ENCODE peak calls at places on chromosomes 12 and 14, in five cellular contexts. One of them, this sample, is unnamed. For H3K4me1, the result is how much of the 10 kb centered on the place peaks cover.

GRCh38 chr14:102940729-102941362 is 18.4 kb downstream of the AMN start:
- DNase-seq in thoracic aorta: no peak
- DNase-seq in body of pancreas: no peak
- DNase-seq in stomach: no peak
- DNase-seq in effector memory CD4-positive, alpha-beta T cell: no peak
- DNase-seq in this sample: no peak

GRCh38 chr12:103208006-103208405 is 250.5 kb downstream of the ASCL1 start:
- DNase-seq in body of pancreas: no peak
- DNase-seq in effector memory CD4-positive, alpha-beta T cell: no peak
- DNase-seq in stomach: no peak
- DNase-seq in thoracic aorta: no peak
- DNase-seq in this sample: no peak

GRCh38 chr12:23731035-23731434 is 218.4 kb downstream of the SOX5 start:
- DNase-seq in thoracic aorta: no peak
- DNase-seq in effector memory CD4-positive, alpha-beta T cell: no peak
- DNase-seq in stomach: no peak
- DNase-seq in body of pancreas: no peak
- DNase-seq in this sample: no peak

GRCh38 chr12:76878899-76879709 is at the start of gene CSRP2:
- DNase-seq in effector memory CD4-positive, alpha-beta T cell: peak
- DNase-seq in body of pancreas: peak
- DNase-seq in thoracic aorta: peak
- DNase-seq in stomach: peak
- DNase-seq in this sample: peak

GRCh38 chr14:75441731-75442130 is 13.9 kb downstream of the JDP2 start:
- DNase-seq in thoracic aorta: no peak
- DNase-seq in body of pancreas: no peak
- DNase-seq in stomach: no peak
- DNase-seq in effector memory CD4-positive, alpha-beta T cell: no peak
- DNase-seq in this sample: no peak

GRCh38 chr12:12779529-12779928 is 5.9 kb upstream of the APOLD1 start:
- DNase-seq in thoracic aorta: no peak
- DNase-seq in effector memory CD4-positive, alpha-beta T cell: no peak
- DNase-seq in body of pancreas: no peak
- DNase-seq in stomach: no peak
- DNase-seq in this sample: no peak

GRCh38 chr14:106729551-106729950 is 1203.2 kb downstream of the TMEM121 start:
- DNase-seq in effector memory CD4-positive, alpha-beta T cell: no peak
- DNase-seq in thoracic aorta: no peak
- DNase-seq in stomach: no peak
- DNase-seq in body of pancreas: no peak
- DNase-seq in this sample: no peak

GRCh38 chr12:54439521-54440255 is 20.6 kb upstream of the ITGA5 start:
- DNase-seq in effector memory CD4-positive, alpha-beta T cell: no peak
- DNase-seq in thoracic aorta: no peak
- DNase-seq in stomach: no peak
- DNase-seq in body of pancreas: no peak
- DNase-seq in this sample: peak

GRCh38 chr12:77940011-77940423 is 109.3 kb downstream of the NAV3 start:
- DNase-seq in thoracic aorta: no peak
- DNase-seq in body of pancreas: no peak
- DNase-seq in stomach: no peak
- DNase-seq in effector memory CD4-positive, alpha-beta T cell: no peak
- DNase-seq in this sample: no peak

GRCh38 chr12:75890141-75890540 is 141.4 kb downstream of the PHLDA1 start:
- DNase-seq in stomach: no peak
- DNase-seq in thoracic aorta: no peak
- DNase-seq in body of pancreas: no peak
- DNase-seq in effector memory CD4-positive, alpha-beta T cell: no peak
- DNase-seq in this sample: no peak

GRCh38 chr12:106673151-106673550 is 90.3 kb downstream of the RFX4 start:
- DNase-seq in thoracic aorta: no peak
- DNase-seq in effector memory CD4-positive, alpha-beta T cell: no peak
- DNase-seq in body of pancreas: no peak
- DNase-seq in stomach: no peak
- DNase-seq in this sample: no peak

DNA sequence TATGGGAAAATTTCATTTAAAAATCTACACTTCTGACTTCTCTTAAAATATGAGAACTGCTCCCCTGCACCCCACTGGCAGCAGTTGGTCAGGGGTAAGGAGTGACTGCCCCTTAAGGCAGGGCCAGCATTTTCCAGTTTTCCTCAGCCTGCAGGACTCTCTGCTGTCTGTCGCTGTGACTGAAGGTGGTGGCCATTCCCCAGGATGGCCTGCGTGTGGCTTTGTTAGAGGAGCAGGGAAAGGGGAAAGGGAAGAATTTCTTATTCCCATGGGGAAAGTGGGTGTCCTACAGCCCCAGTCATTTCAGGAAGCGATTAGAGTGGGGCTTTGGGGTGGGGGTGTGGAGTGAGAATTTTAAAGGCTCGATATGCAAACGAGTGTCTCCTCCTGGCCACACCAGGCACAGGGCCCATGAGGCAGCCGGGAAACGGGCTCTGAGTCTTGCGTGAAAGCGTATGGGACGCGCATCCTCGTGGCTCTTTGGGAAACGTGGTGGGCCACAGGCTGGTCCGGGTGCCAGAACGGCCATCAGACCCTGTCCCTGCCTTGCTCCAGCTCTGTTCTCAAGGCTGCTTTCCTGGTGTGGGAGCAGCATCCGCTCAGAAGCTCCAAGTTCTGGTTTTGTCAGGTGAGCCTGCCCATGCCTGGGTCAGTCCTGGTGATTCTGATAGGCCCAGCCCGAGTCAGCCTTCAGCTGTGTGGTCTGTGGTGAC is 23.5 kb downstream of the ADGRD1 start:
- DNase-seq in effector memory CD4-positive, alpha-beta T cell: no peak
- DNase-seq in thoracic aorta: no peak
- DNase-seq in stomach: no peak
- DNase-seq in body of pancreas: no peak
- DNase-seq in this sample: no peak
- H3K4me1 ChIP-seq in effector memory CD4-positive, alpha-beta T cell: under half
- H3K4me1 ChIP-seq in thoracic aorta: under half
- H3K4me1 ChIP-seq in stomach: under half
- H3K4me1 ChIP-seq in body of pancreas: under half
- H3K4me1 ChIP-seq in this sample: under half

DNA sequence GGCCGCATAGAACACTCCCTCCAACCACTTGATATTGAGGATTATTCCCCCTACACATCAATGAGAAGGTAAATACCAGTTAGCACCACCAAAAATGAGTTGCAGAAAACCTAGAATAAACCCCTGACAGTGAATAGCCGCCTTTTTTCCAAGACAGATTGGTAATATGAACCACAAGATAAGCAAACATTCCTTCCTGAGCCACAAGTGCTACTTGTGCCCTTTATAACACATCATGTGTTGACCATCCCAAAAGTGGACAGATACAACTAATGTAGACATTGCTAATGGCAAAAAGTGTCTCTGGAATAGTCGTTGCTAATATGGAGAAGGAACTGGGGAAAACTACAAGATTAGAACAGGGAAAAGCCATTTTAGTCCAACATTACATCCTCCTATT is 17.2 kb downstream of the NOXRED1 start:
- DNase-seq in thoracic aorta: no peak
- DNase-seq in stomach: no peak
- DNase-seq in effector memory CD4-positive, alpha-beta T cell: no peak
- DNase-seq in body of pancreas: no peak
- DNase-seq in this sample: no peak
- H3K4me1 ChIP-seq in thoracic aorta: under half
- H3K4me1 ChIP-seq in stomach: under half
- H3K4me1 ChIP-seq in effector memory CD4-positive, alpha-beta T cell: under half
- H3K4me1 ChIP-seq in body of pancreas: under half
- H3K4me1 ChIP-seq in this sample: under half

GRCh38 chr14:52686176-52686575 is 9.2 kb downstream of the ERO1A start:
- DNase-seq in effector memory CD4-positive, alpha-beta T cell: no peak
- DNase-seq in body of pancreas: no peak
- DNase-seq in thoracic aorta: no peak
- DNase-seq in stomach: no peak
- DNase-seq in this sample: no peak
- H3K4me1 ChIP-seq in effector memory CD4-positive, alpha-beta T cell: under half
- H3K4me1 ChIP-seq in body of pancreas: under half
- H3K4me1 ChIP-seq in thoracic aorta: under half
- H3K4me1 ChIP-seq in stomach: under half
- H3K4me1 ChIP-seq in this sample: under half

DNA sequence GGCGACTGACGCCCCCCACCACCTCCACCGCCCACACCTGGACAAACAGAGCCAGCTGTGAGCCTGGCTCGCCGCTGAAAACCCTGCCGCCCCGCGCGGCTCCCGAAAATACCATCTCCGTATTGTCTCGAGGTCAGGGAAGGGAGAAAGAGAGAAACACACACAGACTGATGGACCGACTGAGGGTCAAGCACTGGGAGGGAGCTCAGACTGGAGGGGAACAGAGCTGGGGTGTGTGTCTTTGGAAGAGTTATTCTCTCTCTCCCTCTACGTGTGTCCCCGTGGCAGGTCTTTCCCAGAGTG is 4.1 kb upstream of the SIX1 start:
- DNase-seq in stomach: no peak
- DNase-seq in effector memory CD4-positive, alpha-beta T cell: no peak
- DNase-seq in body of pancreas: no peak
- DNase-seq in thoracic aorta: no peak
- DNase-seq in this sample: no peak
- H3K4me1 ChIP-seq in stomach: half or more
- H3K4me1 ChIP-seq in effector memory CD4-positive, alpha-beta T cell: under half
- H3K4me1 ChIP-seq in body of pancreas: half or more
- H3K4me1 ChIP-seq in thoracic aorta: under half
- H3K4me1 ChIP-seq in this sample: under half

GRCh38 chr12:104499668-104500328 is 43.0 kb downstream of the CHST11 start:
- DNase-seq in body of pancreas: no peak
- DNase-seq in effector memory CD4-positive, alpha-beta T cell: no peak
- DNase-seq in thoracic aorta: no peak
- DNase-seq in stomach: no peak
- DNase-seq in this sample: no peak

GRCh38 chr12:104501115-104501514 is 44.4 kb downstream of the CHST11 start:
- DNase-seq in effector memory CD4-positive, alpha-beta T cell: no peak
- DNase-seq in thoracic aorta: no peak
- DNase-seq in stomach: no peak
- DNase-seq in body of pancreas: no peak
- DNase-seq in this sample: no peak

GRCh38 chr12:104498211-104498801 is 41.6 kb downstream of the CHST11 start:
- DNase-seq in stomach: no peak
- DNase-seq in thoracic aorta: no peak
- DNase-seq in effector memory CD4-positive, alpha-beta T cell: peak
- DNase-seq in body of pancreas: no peak
- DNase-seq in this sample: peak

GRCh38 chr12:104501641-104502040 is 44.9 kb downstream of the CHST11 start:
- DNase-seq in thoracic aorta: no peak
- DNase-seq in body of pancreas: no peak
- DNase-seq in stomach: no peak
- DNase-seq in effector memory CD4-positive, alpha-beta T cell: no peak
- DNase-seq in this sample: no peak

DNA sequence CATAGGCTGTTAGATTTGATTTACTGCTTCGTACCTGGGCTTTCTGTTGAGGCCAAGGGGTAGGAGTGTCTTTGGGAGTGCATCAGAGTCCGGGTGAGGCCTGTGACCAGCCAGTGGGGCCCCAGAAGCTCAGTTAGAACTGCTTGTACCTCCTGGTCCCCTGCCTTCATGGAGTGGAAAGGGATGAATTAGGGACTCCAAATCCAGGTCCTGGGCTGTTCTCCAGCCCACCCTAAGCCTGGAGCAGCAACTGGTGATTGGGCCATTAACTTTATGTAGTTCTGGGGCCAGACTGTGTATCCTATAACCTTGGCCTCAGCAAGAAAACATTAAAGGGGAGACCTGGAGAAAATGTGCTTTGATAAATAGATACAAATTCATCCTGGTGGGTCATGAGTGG is 42.5 kb downstream of the CHST11 start:
- DNase-seq in thoracic aorta: no peak
- DNase-seq in body of pancreas: no peak
- DNase-seq in stomach: no peak
- DNase-seq in effector memory CD4-positive, alpha-beta T cell: no peak
- DNase-seq in this sample: no peak
- H3K4me1 ChIP-seq in thoracic aorta: under half
- H3K4me1 ChIP-seq in body of pancreas: under half
- H3K4me1 ChIP-seq in stomach: under half
- H3K4me1 ChIP-seq in effector memory CD4-positive, alpha-beta T cell: half or more
- H3K4me1 ChIP-seq in this sample: half or more

GRCh38 chr12:92541024-92541423 is 161.8 kb upstream of the PLEKHG7 start:
- DNase-seq in thoracic aorta: no peak
- DNase-seq in stomach: no peak
- DNase-seq in effector memory CD4-positive, alpha-beta T cell: no peak
- DNase-seq in body of pancreas: no peak
- DNase-seq in this sample: no peak
- H3K4me1 ChIP-seq in thoracic aorta: under half
- H3K4me1 ChIP-seq in stomach: under half
- H3K4me1 ChIP-seq in effector memory CD4-positive, alpha-beta T cell: under half
- H3K4me1 ChIP-seq in body of pancreas: half or more
- H3K4me1 ChIP-seq in this sample: under half

GRCh38 chr14:64649383-64649998 is 54.7 kb upstream of the PLEKHG3 start:
- DNase-seq in stomach: no peak
- DNase-seq in thoracic aorta: no peak
- DNase-seq in effector memory CD4-positive, alpha-beta T cell: no peak
- DNase-seq in body of pancreas: peak
- DNase-seq in this sample: no peak
- H3K4me1 ChIP-seq in stomach: under half
- H3K4me1 ChIP-seq in thoracic aorta: under half
- H3K4me1 ChIP-seq in effector memory CD4-positive, alpha-beta T cell: under half
- H3K4me1 ChIP-seq in body of pancreas: under half
- H3K4me1 ChIP-seq in this sample: under half

DNA sequence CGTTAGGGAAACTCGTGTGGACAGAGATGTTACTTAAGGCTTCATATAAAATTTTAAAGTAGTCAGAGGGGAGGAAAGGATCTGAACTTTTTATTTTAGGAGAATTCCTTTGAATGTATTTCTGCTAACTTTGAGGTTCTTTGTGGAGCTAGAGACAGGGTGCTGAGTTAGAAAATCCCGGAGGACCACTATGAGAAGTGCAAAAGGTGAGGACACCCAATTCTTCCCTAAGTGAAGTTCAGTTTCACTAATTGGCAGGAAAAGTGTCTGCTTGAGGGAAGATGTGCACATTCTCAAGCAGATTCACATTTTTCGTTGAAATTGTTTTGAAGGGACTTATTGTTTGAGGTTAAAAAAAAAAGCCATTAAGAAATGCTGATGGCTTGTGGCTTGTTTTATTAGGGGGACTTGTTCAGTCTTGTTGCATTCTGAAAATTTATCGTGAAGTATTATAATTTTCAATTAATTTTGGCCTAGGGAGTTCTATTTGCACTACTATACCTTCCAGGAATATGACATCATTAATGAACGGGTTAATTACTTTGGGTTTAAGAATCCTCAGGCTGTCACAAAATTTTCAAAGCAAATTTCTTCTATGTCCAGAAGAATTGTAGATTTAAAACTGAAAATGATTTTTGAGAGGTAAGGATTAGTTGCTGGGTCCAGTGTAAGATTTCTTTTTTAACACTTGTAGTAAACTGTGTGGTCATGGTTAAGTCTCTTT is 1.8 kb downstream of the PCNX1 start:
- DNase-seq in thoracic aorta: no peak
- DNase-seq in body of pancreas: no peak
- DNase-seq in stomach: no peak
- DNase-seq in effector memory CD4-positive, alpha-beta T cell: no peak
- DNase-seq in this sample: no peak
- H3K4me1 ChIP-seq in thoracic aorta: under half
- H3K4me1 ChIP-seq in body of pancreas: under half
- H3K4me1 ChIP-seq in stomach: under half
- H3K4me1 ChIP-seq in effector memory CD4-positive, alpha-beta T cell: under half
- H3K4me1 ChIP-seq in this sample: under half